ENCODE peak calls at places on chromosome 21, in eight cellular contexts. U is mesothelial cell of epicardium, A is right atrium auricular region, K is astrocyte of the cerebellum, M is progenitor cell of endocrine pancreas, T is fibroblast of pulmonary artery, X is transverse colon, C is epithelial cell of esophagus. S is an unnamed sample.

GRCh38 chr21:44331650-44332306 is 7.4 kb downstream of the CFAP410 start:
- DNase-seq in T (peak), M (no peak), C (peak), K (no peak), A (no peak), X (no peak), U (no peak), S (no peak)

GRCh38 chr21:15986277-15986676 is 256.5 kb downstream of the USP25 start:
- DNase-seq in K (no peak), C (no peak), M (no peak), X (no peak), T (no peak), A (no peak), U (no peak), S (no peak)

GRCh38 chr21:38416791-38417190 is 81.5 kb downstream of the ERG start:
- DNase-seq in M (no peak), T (no peak), A (no peak), U (no peak), X (no peak), K (no peak), C (no peak), S (no peak)

GRCh38 chr21:42424848-42425602 is 21.3 kb downstream of the UBASH3A start:
- DNase-seq in X (peak), A (no peak), M (no peak), K (no peak), U (no peak), T (no peak), C (no peak), S (no peak)

GRCh38 chr21:39452207-39452964 is 616 bp downstream of the SH3BGR start:
- DNase-seq in U (no peak), A (no peak), X (no peak), M (no peak), C (peak), K (no peak), T (peak), S (no peak)

GRCh38 chr21:38958940-38959685 is 153.4 kb downstream of the ETS2 start:
- DNase-seq in U (no peak), A (peak), M (no peak), K (no peak), C (peak), T (peak), X (peak), S (no peak)

GRCh38 chr21:14383596-14384210 is 757 bp upstream of the HSPA13 start:
- DNase-seq in M (no peak), K (no peak), C (no peak), A (no peak), T (peak), U (no peak), X (no peak), S (no peak)

GRCh38 chr21:15063821-15064575 is 802 bp downstream of the NRIP1 start:
- DNase-seq in K (no peak), M (peak), U (peak), T (peak), X (peak), A (peak), C (peak), S (peak)

GRCh38 chr21:39452965-39453332 is 1.2 kb downstream of the SH3BGR start:
- DNase-seq in A (no peak), M (no peak), U (no peak), X (no peak), K (no peak), C (no peak), T (no peak), S (no peak)

GRCh38 chr21:40433575-40433974 is 413.4 kb downstream of the DSCAM start:
- DNase-seq in X (no peak), U (no peak), C (peak), K (no peak), M (no peak), T (no peak), A (no peak), S (no peak)

GRCh38 chr21:14901482-14901958 is 163.3 kb downstream of the NRIP1 start:
- DNase-seq in M (no peak), A (no peak), K (peak), C (peak), X (no peak), T (no peak), U (no peak), S (no peak)

GRCh38 chr21:20266369-20266710 is 731.9 kb upstream of the NCAM2 start:
- DNase-seq in A (no peak), M (no peak), C (no peak), U (no peak), K (no peak), X (no peak), T (no peak), S (no peak)

GRCh38 chr21:33116669-33117267 is 46.8 kb downstream of the OLIG1 start:
- DNase-seq in K (no peak), X (no peak), M (no peak), A (no peak), C (no peak), T (no peak), U (no peak), S (no peak)

GRCh38 chr21:27578741-27579265 is 611.9 kb upstream of the ADAMTS5 start:
- DNase-seq in M (no peak), X (no peak), K (no peak), A (no peak), C (no peak), T (no peak), U (no peak), S (no peak)

GRCh38 chr21:44357064-44357837 is 3.8 kb downstream of the TRPM2 start:
- DNase-seq in U (no peak), A (no peak), X (no peak), K (no peak), T (no peak), C (no peak), M (no peak), S (no peak)

GRCh38 chr21:38945536-38946245 is 140.0 kb downstream of the ETS2 start:
- DNase-seq in M (no peak), A (no peak), X (no peak), C (no peak), U (no peak), T (no peak), K (peak), S (no peak)

GRCh38 chr21:28066051-28066450 is 926.6 kb downstream of the LTN1 start:
- DNase-seq in A (no peak), X (no peak), K (no peak), C (no peak), M (no peak), T (no peak), U (no peak), S (no peak)

GRCh38 chr21:38472709-38473108 is 25.6 kb downstream of the ERG start:
- DNase-seq in X (no peak), M (no peak), K (no peak), U (no peak), C (no peak), A (no peak), T (no peak), S (no peak)

GRCh38 chr21:28601708-28602107 is 391.0 kb downstream of the LTN1 start:
- DNase-seq in U (no peak), X (no peak), T (peak), M (no peak), A (no peak), C (peak), K (no peak), S (no peak)

GRCh38 chr21:26709090-26709489 is 136.0 kb upstream of the CYYR1 start:
- DNase-seq in X (no peak), K (no peak), A (no peak), U (no peak), M (no peak), C (peak), T (no peak), S (no peak)

GRCh38 chr21:38970765-38971164 is 165.0 kb downstream of the ETS2 start:
- DNase-seq in C (no peak), U (no peak), K (no peak), A (no peak), X (no peak), M (no peak), T (no peak), S (no peak)

GRCh38 chr21:27423073-27423472 is 456.2 kb upstream of the ADAMTS5 start:
- DNase-seq in U (no peak), X (peak), M (no peak), T (peak), C (peak), K (peak), A (peak), S (no peak)

GRCh38 chr21:15054606-15055239 is 10.1 kb downstream of the NRIP1 start:
- DNase-seq in A (no peak), U (no peak), K (no peak), M (no peak), C (no peak), T (no peak), X (no peak), S (no peak)

GRCh38 chr21:39030127-39030884 is 152.9 kb downstream of the PSMG1 start:
- DNase-seq in M (no peak), A (no peak), U (no peak), K (no peak), X (no peak), T (no peak), C (peak), S (no peak)

GRCh38 chr21:33069994-33070811 is at the start of gene OLIG1:
- DNase-seq in M (peak), X (no peak), T (peak), C (peak), K (no peak), U (peak), A (no peak), S (peak)

GRCh38 chr21:28136687-28137086 is 856.0 kb downstream of the LTN1 start:
- DNase-seq in K (no peak), X (no peak), M (no peak), T (no peak), U (no peak), C (no peak), A (no peak), S (no peak)

GRCh38 chr21:17501107-17502006 is 11.5 kb upstream of the CXADR start:
- DNase-seq in A (no peak), C (peak), X (no peak), T (no peak), M (no peak), K (no peak), U (no peak), S (no peak)

GRCh38 chr21:42093991-42094417 is 22.9 kb downstream of the UMODL1 start:
- DNase-seq in A (no peak), U (no peak), X (no peak), M (no peak), T (peak), C (peak), K (peak), S (no peak)

GRCh38 chr21:38930838-38931237 is 125.1 kb downstream of the ETS2 start:
- DNase-seq in U (no peak), M (no peak), X (no peak), C (peak), T (peak), K (no peak), A (peak), S (no peak)

GRCh38 chr21:27648560-27648959 is 681.7 kb upstream of the ADAMTS5 start:
- DNase-seq in K (peak), T (peak), X (no peak), A (no peak), M (no peak), C (peak), U (no peak), S (no peak)

DNA sequence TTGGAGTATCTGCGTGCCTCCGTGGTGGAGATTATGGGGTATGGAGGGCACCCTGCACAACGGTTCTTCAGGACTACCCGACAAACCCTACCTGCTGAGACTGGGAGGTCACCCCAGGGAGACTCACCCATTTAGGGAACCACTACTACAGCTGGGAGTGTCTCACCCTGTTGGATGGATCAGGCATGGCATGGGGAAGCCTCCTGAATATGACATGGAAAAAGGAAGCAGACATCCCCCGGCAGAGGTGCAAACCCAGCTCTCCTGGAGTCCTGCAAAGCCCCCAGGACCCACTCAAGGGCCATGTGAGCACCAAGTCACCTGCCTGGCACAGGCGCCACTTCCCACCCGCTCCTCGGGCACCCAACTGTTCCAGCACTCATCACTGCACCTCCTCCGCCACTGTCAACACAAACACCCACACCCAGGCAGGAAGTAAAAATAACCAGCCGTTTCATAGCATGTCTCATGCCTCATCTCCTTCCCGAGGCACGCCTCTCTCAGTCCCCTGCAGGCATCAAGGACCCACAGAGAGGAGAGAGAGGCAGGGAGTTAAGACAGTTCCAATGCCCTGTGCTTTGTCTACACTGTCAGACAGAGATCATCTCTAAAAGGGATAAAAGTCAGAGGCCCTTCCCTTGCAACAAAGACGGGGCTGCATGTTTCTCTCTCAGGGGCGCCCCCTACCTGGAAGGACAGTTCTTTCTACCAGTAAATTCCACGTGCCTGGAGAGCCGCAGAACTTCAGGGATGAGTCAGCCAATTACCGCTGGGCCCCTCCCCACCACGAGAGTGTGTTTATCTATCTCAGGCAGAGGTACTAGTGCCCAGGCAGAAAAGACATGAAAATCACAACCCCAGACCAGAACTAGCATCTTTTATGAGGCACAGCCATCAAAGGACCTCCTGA is 150.1 kb upstream of the SOD1 start:
- DNase-seq in A (no peak), K (no peak), X (peak), C (peak), M (no peak), T (peak), U (no peak), S (no peak)
- TF ChIP-seq CTCF in A (no peak), K (peak), X (no peak), C (peak), M (peak), T (peak), U (no peak), S (peak)

DNA sequence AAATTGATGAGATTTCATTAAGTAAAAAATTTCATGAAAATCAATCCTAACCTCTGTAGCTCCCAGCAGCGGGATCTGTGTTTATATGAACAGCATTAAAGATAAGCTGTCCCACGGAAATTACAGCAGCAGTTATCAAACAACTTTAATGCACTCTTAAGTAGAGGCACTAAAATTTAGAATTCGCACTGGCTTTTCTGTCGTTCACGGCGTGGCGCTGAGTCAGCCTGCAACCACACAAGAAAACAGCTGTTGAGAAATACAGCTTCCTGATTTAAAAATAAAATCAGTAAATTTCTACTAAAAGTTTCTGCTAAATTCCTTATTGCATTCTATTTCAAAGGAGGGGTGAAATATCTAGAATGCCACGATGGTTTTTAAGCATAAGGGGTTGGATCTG is 100.0 kb upstream of the TIAM1 start:
- DNase-seq in C (no peak), A (peak), T (peak), X (no peak), K (no peak), U (no peak), M (no peak), S (no peak)
- TF ChIP-seq CTCF in C (no peak), A (no peak), T (no peak), X (no peak), K (no peak), U (no peak), M (no peak), S (no peak)

GRCh38 chr21:36734367-36735200 is 35.7 kb downstream of the SIM2 start:
- DNase-seq in X (no peak), C (no peak), M (no peak), A (no peak), T (no peak), K (no peak), U (no peak), S (no peak)
- TF ChIP-seq CTCF in X (no peak), C (no peak), M (no peak), A (no peak), T (no peak), K (no peak), U (no peak), S (no peak)

GRCh38 chr21:31326478-31327247 is 17.4 kb downstream of the TIAM1 start:
- DNase-seq in K (no peak), C (no peak), M (no peak), U (no peak), T (peak), X (peak), A (no peak), S (no peak)

GRCh38 chr21:31330144-31330483 is 13.9 kb downstream of the TIAM1 start:
- DNase-seq in K (no peak), C (no peak), U (no peak), X (no peak), M (no peak), T (no peak), A (no peak), S (no peak)

GRCh38 chr21:31331231-31331630 is 12.8 kb downstream of the TIAM1 start:
- DNase-seq in U (no peak), C (no peak), K (no peak), M (no peak), X (no peak), T (no peak), A (no peak), S (no peak)

GRCh38 chr21:31332525-31332924 is 11.5 kb downstream of the TIAM1 start:
- DNase-seq in K (no peak), U (no peak), C (no peak), A (no peak), T (no peak), M (no peak), X (no peak), S (no peak)

DNA sequence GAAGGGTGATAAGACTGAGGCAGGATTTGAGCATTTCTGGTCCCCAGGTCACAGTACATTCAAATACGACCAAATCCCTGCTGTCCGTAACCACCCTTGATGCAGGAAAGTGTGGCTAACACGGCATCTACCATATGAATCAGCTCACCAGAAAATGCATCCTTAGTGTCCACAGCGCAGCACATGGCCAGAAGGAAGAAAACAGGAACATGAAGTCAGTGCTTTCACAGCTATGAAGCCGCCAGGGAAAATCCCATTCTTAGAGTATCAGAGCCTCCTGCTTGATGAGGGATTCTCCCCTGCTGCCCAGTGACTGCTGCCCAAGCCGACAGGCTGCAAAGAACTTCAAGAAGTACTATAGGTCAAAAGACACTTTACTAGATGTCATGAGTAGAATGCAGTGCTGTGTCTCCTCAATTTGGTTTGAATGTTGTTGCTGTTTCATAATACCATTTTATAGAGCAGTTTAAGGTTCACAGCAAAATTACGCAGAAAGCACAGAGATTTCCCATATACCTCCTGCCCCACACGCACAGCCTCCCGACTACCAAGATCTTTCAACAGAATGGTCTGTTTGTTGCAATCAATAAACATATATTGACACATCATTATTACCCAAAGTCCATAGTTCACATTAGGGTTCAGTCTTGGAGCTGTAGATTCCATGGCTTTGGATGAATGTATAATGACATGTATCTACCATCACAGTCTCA is 14.5 kb downstream of the TIAM1 start:
- DNase-seq in U (no peak), C (no peak), M (no peak), T (no peak), X (no peak), K (no peak), A (no peak), S (no peak)
- TF ChIP-seq CTCF in U (no peak), C (no peak), M (no peak), T (no peak), X (no peak), K (no peak), A (no peak), S (no peak)

DNA sequence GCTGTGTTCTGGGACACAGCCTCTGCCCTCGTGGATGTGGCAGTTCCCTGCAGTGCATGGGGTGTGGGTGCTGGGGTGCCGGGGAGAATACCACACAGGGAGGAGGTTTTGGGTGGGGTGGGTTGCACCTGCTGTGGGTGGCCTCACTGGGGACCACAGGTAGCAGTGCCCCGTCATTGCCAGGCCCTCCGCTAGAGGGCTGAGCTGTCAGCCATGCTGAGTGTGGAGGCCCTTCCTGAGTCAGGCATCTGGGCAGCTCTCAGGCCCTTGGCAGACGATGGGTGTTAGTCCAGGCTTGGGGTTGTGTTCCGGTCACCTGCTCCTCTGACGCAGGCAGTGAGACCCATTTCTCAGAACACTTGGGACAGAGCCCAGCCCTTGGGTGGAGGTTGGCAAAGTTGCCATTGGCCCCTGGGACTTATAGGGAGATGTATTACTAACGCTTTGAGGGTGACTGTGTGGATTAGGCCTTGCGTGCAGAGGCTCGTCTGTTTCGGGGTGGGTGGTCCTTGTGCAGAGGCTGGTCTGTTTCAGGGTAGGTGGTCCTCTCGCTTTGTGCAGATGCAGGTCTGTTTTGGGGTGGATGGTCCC is 23.9 kb downstream of the PCNT start:
- DNase-seq in M (no peak), A (peak), U (no peak), C (no peak), K (no peak), X (no peak), T (peak), S (no peak)
- TF ChIP-seq CTCF in M (peak), A (peak), U (no peak), C (peak), K (no peak), X (no peak), T (no peak), S (no peak)

DNA sequence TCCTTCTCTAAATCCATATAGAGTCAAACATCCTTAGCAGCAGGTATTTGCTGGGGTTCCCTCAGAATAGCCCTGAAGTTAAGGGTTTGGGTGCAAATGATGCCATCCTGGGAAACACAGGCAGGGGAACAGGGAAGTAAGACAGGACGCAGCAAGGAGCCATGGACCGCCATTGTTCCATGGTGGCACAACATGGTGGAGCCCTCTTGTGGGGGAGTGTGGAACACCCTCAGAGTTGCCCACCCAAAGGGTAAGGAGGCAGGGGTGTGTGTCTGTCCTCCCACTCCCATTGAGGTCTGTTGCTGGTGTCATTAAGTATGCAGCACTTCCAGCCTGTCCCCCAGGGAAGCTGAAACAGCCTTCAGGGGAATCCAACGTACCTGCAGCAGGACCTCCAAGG is 20.4 kb upstream of the RCAN1 start:
- DNase-seq in X (no peak), U (no peak), C (no peak), M (no peak), A (peak), T (no peak), K (no peak), S (no peak)
- TF ChIP-seq CTCF in X (no peak), U (no peak), C (peak), M (peak), A (no peak), T (peak), K (no peak), S (peak)

GRCh38 chr21:45371649-45372048 is 33.3 kb upstream of the COL18A1 start:
- DNase-seq in X (no peak), C (no peak), A (no peak), U (no peak), K (no peak), M (no peak), T (peak), S (no peak)
- TF ChIP-seq CTCF in X (no peak), C (no peak), A (no peak), U (no peak), K (no peak), M (no peak), T (no peak), S (no peak)

S was measured in type B pancreatic cell.